ENCODE peak calls at places on chromosomes 12 and 14, in five cellular contexts. R is HCT116, J is neural progenitor cell, L is cardiac muscle cell, P is heart left ventricle. K is an unnamed sample.

GRCh38 chr12:58420496-58420895 is 479.1 kb downstream of the ATP23 start:
- DNase-seq in R (no peak), J (no peak), L (no peak), P (no peak), K (no peak)

GRCh38 chr14:79136437-79137430 is 966.6 kb downstream of the NRXN3 start:
- DNase-seq in R (no peak), J (peak), L (no peak), P (no peak), K (no peak)

GRCh38 chr14:100294213-100294962 is 11.9 kb downstream of the SLC25A29 start:
- DNase-seq in R (no peak), J (no peak), L (peak), P (peak), K (no peak)

GRCh38 chr12:106127289-106128126 is 11.2 kb downstream of the NUAK1 start:
- DNase-seq in R (no peak), J (no peak), L (no peak), P (no peak), K (no peak)

GRCh38 chr12:82682326-82682725 is 4.4 kb upstream of the TMTC2 start:
- DNase-seq in R (no peak), J (peak), L (no peak), P (no peak), K (no peak)

GRCh38 chr12:66688836-66689439 is 10.1 kb upstream of the GRIP1 start:
- DNase-seq in R (peak), J (peak), L (peak), P (peak), K (no peak)

GRCh38 chr12:113874999-113875561 is 91.0 kb downstream of the RBM19 start:
- DNase-seq in R (no peak), J (no peak), L (peak), P (no peak), K (no peak)

GRCh38 chr12:56158926-56159461 is 835 bp downstream of the MYL6 start:
- DNase-seq in R (no peak), J (peak), L (peak), P (peak), K (peak)

GRCh38 chr14:98953544-98954346 is 318.3 kb downstream of the BCL11B start:
- DNase-seq in R (no peak), J (no peak), L (peak), P (peak), K (peak)

GRCh38 chr12:46516933-46517578 is 144.5 kb upstream of the SLC38A2 start:
- DNase-seq in R (no peak), J (no peak), L (no peak), P (no peak), K (no peak)

GRCh38 chr12:46514886-46515285 is 142.3 kb upstream of the SLC38A2 start:
- DNase-seq in R (no peak), J (no peak), L (no peak), P (no peak), K (no peak)

GRCh38 chr12:46516238-46516932 is 143.8 kb upstream of the SLC38A2 start:
- DNase-seq in R (no peak), J (no peak), L (no peak), P (no peak), K (no peak)

GRCh38 chr12:46517579-46517962 is 145.0 kb upstream of the SLC38A2 start:
- DNase-seq in R (no peak), J (no peak), L (no peak), P (no peak), K (no peak)

GRCh38 chr12:46515829-46516228 is 143.3 kb upstream of the SLC38A2 start:
- DNase-seq in R (no peak), J (no peak), L (no peak), P (peak), K (no peak)
- H3K27ac ChIP-seq in R (no peak), J (no peak), L (no peak), P (no peak), K (no peak)

GRCh38 chr12:53302903-53303302 is 3.4 kb downstream of the MYG1 start:
- DNase-seq in R (no peak), J (no peak), L (no peak), P (no peak), K (no peak)

GRCh38 chr12:53300187-53300586 is 692 bp downstream of the MYG1 start:
- DNase-seq in R (no peak), J (no peak), L (peak), P (no peak), K (no peak)

GRCh38 chr12:53299101-53299453 is 418 bp upstream of the MYG1 start:
- DNase-seq in R (peak), J (no peak), L (peak), P (peak), K (peak)

GRCh38 chr12:53298154-53298553 is 1.3 kb upstream of the MYG1 start:
- DNase-seq in R (no peak), J (no peak), L (peak), P (no peak), K (no peak)

GRCh38 chr12:53299454-53300180 is at the start of gene MYG1:
- DNase-seq in R (peak), J (peak), L (peak), P (peak), K (peak)
- TF ChIP-seq CTCF in R (no peak), J (peak), L (peak), P (no peak), K (no peak)

DNA sequence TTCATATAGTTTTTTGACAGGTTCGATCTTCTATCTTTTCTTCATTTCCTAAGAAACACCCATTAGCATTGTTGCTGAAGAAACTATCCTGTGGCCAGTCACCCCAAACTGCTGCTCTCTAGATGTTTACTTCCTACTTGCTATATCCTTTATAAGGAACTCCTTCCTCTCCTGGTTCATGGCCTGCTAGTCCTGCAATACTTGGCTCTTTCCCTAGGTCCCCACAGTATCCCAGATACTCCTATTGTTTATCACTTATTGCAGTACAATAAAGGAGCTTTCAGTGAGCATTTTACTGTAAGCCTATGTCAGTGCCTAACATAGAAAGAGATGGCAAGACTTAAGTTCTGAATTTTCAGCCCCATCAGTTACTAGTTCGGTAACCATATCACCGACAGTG is 2.8 kb downstream of the ALDH6A1 start:
- DNase-seq in R (no peak), J (no peak), L (no peak), P (no peak), K (no peak)
- H3K4me3 ChIP-seq in R (no peak), J (no peak), L (no peak), P (no peak), K (no peak)

GRCh38 chr12:94831081-94831747 is 172.3 kb downstream of the NDUFA12 start:
- DNase-seq in R (no peak), J (no peak), L (no peak), P (no peak), K (no peak)

GRCh38 chr12:94832780-94833760 is 170.4 kb downstream of the NDUFA12 start:
- DNase-seq in R (no peak), J (peak), L (peak), P (no peak), K (no peak)

GRCh38 chr12:94829552-94829951 is 173.9 kb downstream of the NDUFA12 start:
- DNase-seq in R (no peak), J (no peak), L (no peak), P (no peak), K (no peak)

GRCh38 chr12:94834036-94834625 is 169.4 kb downstream of the NDUFA12 start:
- DNase-seq in R (no peak), J (no peak), L (no peak), P (no peak), K (no peak)

GRCh38 chr12:94832105-94832504 is 171.4 kb downstream of the NDUFA12 start:
- DNase-seq in R (no peak), J (no peak), L (no peak), P (no peak), K (no peak)
- H3K27ac ChIP-seq in R (no peak), J (no peak), L (no peak), P (peak), K (no peak)

K was measured in ascending aorta.